ENCODE peak calls at places on chromosomes 13 and 19, in five cellular contexts. R, G, M, H and K are unnamed samples. For H3K27me3, the result is how much of the 10 kb centered on the place peaks cover.

GRCh38 chr13:98847780-98848179 is 95.3 kb upstream of the SLC15A1 start:
- DNase-seq in R (no peak), G (no peak), M (no peak), H (peak), K (no peak)

GRCh38 chr13:85236431-85236830 is 562.8 kb downstream of the SLITRK6 start:
- DNase-seq in R (no peak), G (no peak), M (no peak), H (no peak), K (no peak)

GRCh38 chr13:113153810-113154748 is 4.4 kb upstream of the PROZ start:
- DNase-seq in R (peak), G (no peak), M (peak), H (peak), K (peak)

GRCh38 chr13:110369400-110369799 is 62.3 kb downstream of the COL4A2 start:
- DNase-seq in R (no peak), G (no peak), M (no peak), H (no peak), K (no peak)

GRCh38 chr13:78759704-78760103 is 100.7 kb upstream of the OBI1 start:
- DNase-seq in R (no peak), G (no peak), M (no peak), H (no peak), K (no peak)

GRCh38 chr19:21463449-21464105 is 41.8 kb upstream of the ZNF429 start:
- DNase-seq in R (no peak), G (no peak), M (no peak), H (peak), K (no peak)

GRCh38 chr13:80054806-80055205 is 286.1 kb downstream of the SPRY2 start:
- DNase-seq in R (no peak), G (no peak), M (no peak), H (no peak), K (no peak)

GRCh38 chr19:42626181-42626580 is 31.5 kb upstream of the CEACAM8 start:
- DNase-seq in R (no peak), G (no peak), M (no peak), H (no peak), K (no peak)

GRCh38 chr19:3407556-3408516 is 41.5 kb downstream of the NFIC start:
- DNase-seq in R (no peak), G (no peak), M (peak), H (no peak), K (no peak)

GRCh38 chr19:52640916-52641315 is 2.8 kb upstream of the ZNF83 start:
- DNase-seq in R (no peak), G (no peak), M (no peak), H (peak), K (no peak)

GRCh38 chr13:51997641-51998330 is 13.5 kb downstream of the ATP7B start:
- DNase-seq in R (no peak), G (no peak), M (no peak), H (peak), K (no peak)

GRCh38 chr13:98495627-98496238 is 81.2 kb downstream of the STK24 start:
- DNase-seq in R (no peak), G (no peak), M (no peak), H (peak), K (no peak)

GRCh38 chr13:50840327-50840726 is 3.2 kb downstream of the DLEU7 start:
- DNase-seq in R (no peak), G (no peak), M (no peak), H (no peak), K (no peak)

GRCh38 chr19:48926909-48927308 is 6.6 kb upstream of the DHDH start:
- DNase-seq in R (no peak), G (peak), M (peak), H (no peak), K (no peak)

GRCh38 chr19:7494416-7495098 is 5.7 kb upstream of the PEX11G start:
- DNase-seq in R (no peak), G (no peak), M (peak), H (no peak), K (no peak)

GRCh38 chr13:31160857-31161582 is 684 bp downstream of the HSPH1 start:
- DNase-seq in R (no peak), G (peak), M (peak), H (peak), K (peak)

GRCh38 chr19:18474366-18474887 is 36.5 kb upstream of the ISYNA1 start:
- DNase-seq in R (no peak), G (no peak), M (no peak), H (no peak), K (no peak)

GRCh38 chr19:55809381-55810058 is 22.3 kb downstream of the NLRP11 start:
- DNase-seq in R (no peak), G (no peak), M (peak), H (peak), K (peak)

GRCh38 chr13:52665325-52665724 is 12.7 kb downstream of the SUGT1 start:
- DNase-seq in R (no peak), G (no peak), M (no peak), H (no peak), K (no peak)

GRCh38 chr13:113759525-113760137 is 605 bp downstream of the TMEM255B start:
- DNase-seq in R (no peak), G (no peak), M (peak), H (peak), K (no peak)

GRCh38 chr13:113083022-113083373 is 22.6 kb upstream of the F7 start:
- DNase-seq in R (no peak), G (no peak), M (no peak), H (no peak), K (no peak)

GRCh38 chr13:41985788-41986508 is 25.0 kb upstream of the VWA8 start:
- DNase-seq in R (no peak), G (no peak), M (no peak), H (no peak), K (no peak)

GRCh38 chr13:112619730-112620639 is 32.0 kb upstream of the TUBGCP3 start:
- DNase-seq in R (peak), G (no peak), M (no peak), H (peak), K (no peak)

GRCh38 chr13:26604784-26605183 is 47.3 kb downstream of the WASF3 start:
- DNase-seq in R (no peak), G (no peak), M (peak), H (no peak), K (no peak)

GRCh38 chr19:18328340-18329034 is 5.6 kb upstream of the LSM4 start:
- DNase-seq in R (no peak), G (peak), M (peak), H (peak), K (peak)

GRCh38 chr13:50375792-50376191 is 360.5 kb downstream of the KCNRG start:
- DNase-seq in R (peak), G (no peak), M (no peak), H (no peak), K (no peak)

GRCh38 chr19:3725640-3726310 is 17.6 kb downstream of the TJP3 start:
- DNase-seq in R (no peak), G (no peak), M (no peak), H (peak), K (no peak)

GRCh38 chr13:19158006-19158405 is 23.6 kb downstream of the TUBA3C start:
- DNase-seq in R (no peak), G (no peak), M (no peak), H (no peak), K (no peak)

GRCh38 chr19:44530777-44531176 is 1.3 kb upstream of the CEACAM20 start:
- DNase-seq in R (no peak), G (no peak), M (no peak), H (no peak), K (no peak)

GRCh38 chr13:67303661-67304333 is 73.7 kb upstream of the PCDH9 start:
- DNase-seq in R (no peak), G (no peak), M (no peak), H (no peak), K (no peak)

GRCh38 chr19:51166846-51167490 is 24.9 kb downstream of the SIGLEC7 start:
- DNase-seq in R (no peak), G (no peak), M (peak), H (no peak), K (peak)

GRCh38 chr13:25069911-25070310 is 26.0 kb upstream of the PABPC3 start:
- DNase-seq in R (no peak), G (no peak), M (no peak), H (no peak), K (no peak)

GRCh38 chr19:47158879-47159509 is 28.4 kb downstream of the SAE1 start:
- DNase-seq in R (no peak), G (no peak), M (no peak), H (no peak), K (peak)

GRCh38 chr19:48154003-48154402 is 16.1 kb downstream of the LIG1 start:
- DNase-seq in R (no peak), G (no peak), M (no peak), H (peak), K (no peak)

GRCh38 chr19:18469245-18470107 is 31.5 kb upstream of the ISYNA1 start:
- DNase-seq in R (no peak), G (no peak), M (peak), H (peak), K (peak)

GRCh38 chr13:59277106-59277505 is 886.6 kb downstream of the DIAPH3 start:
- DNase-seq in R (no peak), G (no peak), M (no peak), H (no peak), K (no peak)

GRCh38 chr13:98985591-98985990 is 7.7 kb upstream of the DOCK9 start:
- DNase-seq in R (no peak), G (no peak), M (no peak), H (no peak), K (no peak)

GRCh38 chr19:39996811-39997594 is at the start of gene ZNF546:
- DNase-seq in R (no peak), G (peak), M (peak), H (peak), K (peak)
- TF ChIP-seq CTCF in R (no peak), G (no peak), M (peak), H (no peak), K (no peak)

GRCh38 chr19:5827891-5828660 is 11.4 kb downstream of the FUT6 start:
- DNase-seq in R (no peak), G (peak), M (peak), H (peak), K (peak)

GRCh38 chr19:5828661-5829566 is 10.6 kb downstream of the FUT6 start:
- DNase-seq in R (no peak), G (no peak), M (no peak), H (peak), K (no peak)

GRCh38 chr19:5831152-5831551 is 8.3 kb downstream of the FUT6 start:
- DNase-seq in R (no peak), G (no peak), M (no peak), H (peak), K (no peak)

GRCh38 chr19:5832049-5832448 is 7.5 kb downstream of the FUT6 start:
- DNase-seq in R (no peak), G (no peak), M (no peak), H (no peak), K (no peak)

DNA sequence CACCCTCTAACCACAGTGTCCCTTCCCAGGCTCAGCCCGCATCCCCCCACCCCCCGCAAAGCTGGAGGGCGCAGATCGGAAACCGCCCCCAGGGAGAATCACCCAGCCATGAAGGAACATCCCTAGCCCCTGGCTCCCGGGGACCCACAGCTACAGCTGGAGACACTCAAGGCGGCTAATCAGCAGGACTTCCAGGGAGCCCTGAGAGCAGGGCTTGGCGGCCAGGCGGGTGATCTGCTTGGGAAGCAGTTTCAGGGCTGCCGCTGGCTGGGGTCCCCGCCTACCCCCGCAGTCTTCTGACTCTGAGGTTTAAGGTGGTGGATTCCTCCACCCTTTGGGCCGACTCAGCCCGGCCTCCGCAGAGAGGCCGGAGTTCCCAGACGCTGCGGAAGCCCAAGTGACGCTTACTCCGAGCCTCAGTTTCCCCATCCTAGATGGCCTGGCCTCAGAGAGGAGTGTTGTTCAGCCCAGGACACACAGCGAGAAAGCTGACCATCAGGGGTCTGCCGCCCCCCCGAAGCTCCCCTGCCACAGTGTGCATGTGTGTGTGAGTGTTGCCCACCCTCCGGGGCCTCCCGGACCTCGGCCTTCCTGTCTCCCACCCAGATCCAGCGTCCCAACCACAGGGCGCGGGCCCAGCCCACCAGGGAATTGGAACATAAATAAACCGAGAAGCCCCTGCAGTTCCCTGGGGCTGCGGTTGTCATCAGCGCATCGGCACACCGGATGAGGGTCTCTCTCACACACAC is 9.8 kb downstream of the FUT6 start:
- DNase-seq in R (no peak), G (no peak), M (no peak), H (peak), K (no peak)
- H3K27ac ChIP-seq in R (peak), G (no peak), M (no peak), H (no peak), K (no peak)

GRCh38 chr19:595326-596262 is 5.9 kb downstream of the HCN2 start:
- DNase-seq in R (no peak), G (no peak), M (no peak), H (no peak), K (no peak)
- H3K27me3 ChIP-seq in R (under half), G (under half), M (half or more), H (under half), K (under half)

DNA sequence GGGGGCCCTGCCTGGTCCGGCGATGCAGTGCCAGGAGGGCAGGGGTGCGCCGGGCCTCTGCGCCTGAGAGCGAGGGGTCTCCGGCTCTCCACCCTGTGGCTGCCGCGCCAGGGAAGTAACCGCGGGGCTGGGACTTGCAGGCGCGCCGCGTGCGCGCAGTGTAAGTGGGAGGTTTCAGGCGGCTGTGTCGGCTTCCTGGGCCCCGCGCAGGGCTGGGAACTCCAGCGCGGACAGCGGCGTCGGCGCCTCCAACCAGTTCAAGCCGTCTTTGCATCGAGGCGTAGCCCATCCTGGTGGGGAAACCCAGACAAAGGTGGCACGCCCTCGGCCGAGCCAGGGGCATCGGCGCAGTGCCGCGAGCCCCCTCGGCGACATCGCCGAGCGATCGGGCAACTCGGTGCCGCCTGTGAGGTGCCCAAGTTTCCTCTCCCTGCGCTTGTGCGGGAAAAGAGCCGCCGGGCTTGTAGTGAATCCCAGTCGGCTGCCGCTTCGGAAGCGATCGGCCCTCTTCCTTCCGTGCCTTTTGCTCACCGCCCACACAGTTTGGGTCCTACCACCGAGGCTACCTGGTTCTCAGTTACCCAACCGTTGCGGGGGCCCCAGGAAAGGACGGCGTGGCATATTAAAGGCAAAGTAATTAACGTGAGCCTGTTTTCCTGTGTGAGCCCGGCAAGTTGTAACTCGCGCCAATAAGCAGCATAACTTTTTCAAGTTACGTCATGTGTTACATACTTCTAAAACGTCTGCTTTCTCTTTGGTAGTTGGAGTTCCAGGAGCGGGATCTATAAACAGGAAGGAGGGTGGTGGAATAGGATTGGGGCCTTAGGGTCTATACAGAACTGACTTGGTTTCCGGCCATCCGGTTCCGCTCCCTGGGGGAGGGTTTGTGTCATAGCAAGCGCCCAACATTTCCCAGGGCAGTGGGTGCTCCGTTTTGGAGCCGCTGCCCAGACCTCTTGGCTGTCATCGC is 1.2 kb downstream of the LRCH1 start:
- DNase-seq in R (no peak), G (no peak), M (peak), H (peak), K (peak)
- TF ChIP-seq CTCF in R (no peak), G (peak), M (peak), H (peak), K (peak)

GRCh38 chr19:15195987-15196682 is 4.7 kb downstream of the NOTCH3 start:
- DNase-seq in R (no peak), G (no peak), M (no peak), H (peak), K (no peak)

GRCh38 chr19:15194938-15195337 is 5.9 kb downstream of the NOTCH3 start:
- DNase-seq in R (no peak), G (no peak), M (no peak), H (no peak), K (no peak)

GRCh38 chr19:15196683-15197005 is 4.2 kb downstream of the NOTCH3 start:
- DNase-seq in R (no peak), G (no peak), M (no peak), H (no peak), K (no peak)

GRCh38 chr19:15197275-15198005 is 3.4 kb downstream of the NOTCH3 start:
- DNase-seq in R (no peak), G (no peak), M (no peak), H (no peak), K (no peak)

GRCh38 chr19:15195381-15195964 is 5.3 kb downstream of the NOTCH3 start:
- DNase-seq in R (no peak), G (no peak), M (no peak), H (peak), K (no peak)
- H3K27ac ChIP-seq in R (peak), G (no peak), M (peak), H (peak), K (no peak)